ENCODE peak calls at places on chromosomes 13 and 19, in five cellular contexts. E is adrenal gland, W is K562, R is left ventricle myocardium inferior, C is A549. Y is an unnamed sample. For H3K4me1 and H3K9me3, the result is how much of the 10 kb centered on the place peaks cover.

GRCh38 chr13:60164490-60164889 is 762 bp upstream of the DIAPH3 start:
- DNase-seq in E (no peak), W (no peak), R (no peak), C (no peak), Y (no peak)

GRCh38 chr19:19342086-19343015 is 21.7 kb downstream of the MAU2 start:
- DNase-seq in E (peak), W (peak), R (peak), C (peak), Y (peak)

GRCh38 chr13:103466761-103467160 is 400.5 kb upstream of the SLC10A2 start:
- DNase-seq in E (no peak), W (peak), R (no peak), C (peak), Y (no peak)

GRCh38 chr19:397941-398706 is 10.8 kb downstream of the C2CD4C start:
- DNase-seq in E (no peak), W (no peak), R (no peak), C (no peak), Y (no peak)

GRCh38 chr19:17659996-17660395 is 28.2 kb downstream of the UNC13A start:
- DNase-seq in E (peak), W (no peak), R (no peak), C (no peak), Y (no peak)

GRCh38 chr13:45341799-45342584 is 1.0 kb upstream of the TPT1 start:
- DNase-seq in E (peak), W (peak), R (peak), C (no peak), Y (no peak)

GRCh38 chr19:47661571-47661970 is 51.7 kb upstream of the EHD2 start:
- DNase-seq in E (no peak), W (no peak), R (no peak), C (no peak), Y (no peak)

GRCh38 chr13:98459171-98459681 is 117.7 kb downstream of the STK24 start:
- DNase-seq in E (no peak), W (no peak), R (no peak), C (no peak), Y (no peak)

GRCh38 chr19:54817670-54818536 is 1.6 kb downstream of the KIR3DL1 start:
- DNase-seq in E (no peak), W (no peak), R (no peak), C (no peak), Y (no peak)

GRCh38 chr13:34322416-34323074 is 504.6 kb downstream of the RFC3 start:
- DNase-seq in E (no peak), W (no peak), R (no peak), C (no peak), Y (no peak)

GRCh38 chr13:32079586-32079985 is 48.0 kb downstream of the FRY start:
- DNase-seq in E (no peak), W (no peak), R (no peak), C (no peak), Y (no peak)

GRCh38 chr19:35903550-35904179 is 1.3 kb downstream of the HCST start:
- DNase-seq in E (peak), W (peak), R (peak), C (peak), Y (peak)

GRCh38 chr13:109776575-109776974 is 9.8 kb downstream of the IRS2 start:
- DNase-seq in E (no peak), W (no peak), R (no peak), C (no peak), Y (no peak)
- H3K4me1 ChIP-seq in E (half or more), W (under half), R (half or more), C (half or more), Y (under half)

DNA sequence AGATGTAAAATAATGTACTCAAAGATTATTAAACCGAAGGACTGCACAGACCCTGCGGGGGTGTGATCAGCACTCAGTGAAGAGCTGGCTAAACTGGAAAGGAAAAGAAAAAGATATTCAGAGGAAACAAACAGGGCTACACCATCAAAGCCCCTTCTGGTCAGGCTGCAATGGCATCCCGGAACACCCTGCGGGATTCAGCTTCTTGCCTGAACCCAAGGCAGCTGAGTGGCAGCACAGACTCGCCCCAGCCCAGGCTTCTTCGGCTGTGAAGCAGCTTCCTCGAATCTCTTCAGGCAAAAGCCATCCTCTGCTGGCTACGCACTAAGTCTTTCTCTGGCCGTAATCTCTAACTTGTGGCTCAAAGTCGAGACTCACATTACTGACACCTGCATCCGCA is 220.9 kb downstream of the TEX29 start:
- DNase-seq in E (no peak), W (no peak), R (no peak), C (no peak), Y (no peak)
- H3K9me3 ChIP-seq in E (under half), W (under half), R (under half), C (under half), Y (under half)

DNA sequence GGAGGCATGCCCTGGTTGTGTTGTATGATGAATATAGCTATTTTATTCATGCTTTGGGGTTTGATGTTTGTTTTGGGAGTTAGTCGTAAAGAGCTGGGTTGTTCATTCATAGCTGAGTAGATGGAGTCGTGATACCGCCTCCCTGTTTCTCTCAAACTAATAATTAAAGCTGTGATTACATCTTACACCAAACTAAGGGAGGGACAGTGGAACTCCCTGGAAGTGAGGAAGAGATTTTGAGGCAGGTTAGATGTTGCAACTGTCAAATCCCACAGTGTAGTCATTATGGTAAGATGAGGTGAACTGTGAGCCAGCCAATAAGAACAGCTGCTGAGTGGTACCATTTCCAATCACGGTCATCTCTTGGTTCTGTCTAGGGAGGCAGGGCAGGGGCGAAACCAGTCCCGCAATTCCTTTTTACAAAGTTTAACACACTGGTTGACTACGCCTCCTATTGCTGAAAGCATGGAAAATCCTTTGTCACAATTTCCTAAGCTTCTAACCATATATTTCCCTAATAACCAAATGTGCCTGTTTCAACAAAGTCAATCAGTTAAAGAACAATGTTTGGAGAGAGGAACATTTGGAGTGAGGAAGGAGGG is 207.6 kb upstream of the SERP2 start:
- DNase-seq in E (no peak), W (no peak), R (no peak), C (no peak), Y (no peak)
- TF ChIP-seq CTCF in E (no peak), W (peak), R (no peak), C (no peak), Y (no peak)

GRCh38 chr19:13042443-13043130 is 47.3 kb downstream of the NFIX start:
- DNase-seq in E (no peak), W (no peak), R (no peak), C (no peak), Y (no peak)
- H3K4me1 ChIP-seq in E (under half), W (under half), R (half or more), C (under half), Y (under half)

GRCh38 chr19:43858174-43858573 is 31.1 kb downstream of the ZNF283 start:
- DNase-seq in E (no peak), W (no peak), R (no peak), C (no peak), Y (no peak)
- H3K9me3 ChIP-seq in E (under half), W (under half), R (half or more), C (half or more), Y (under half)